ENCODE peak calls at places on chromosomes 4 and X, in four cellular contexts. O is mammary epithelial cell, M is HCT116, C is mesendoderm. L is an unnamed sample. For H3K4me1 and H3K36me3, the result is how much of the 10 kb centered on the place peaks cover.

GRCh38 chr4:174012135-174012923 is 271.1 kb downstream of the FBXO8 start:
- DNase-seq in O (no peak), M (no peak), C (no peak), L (no peak)

GRCh38 chr4:180925800-180926199 is 1317.4 kb upstream of the TENM3 start:
- DNase-seq in O (peak), M (no peak), C (no peak), L (no peak)

GRCh38 chr4:158410272-158410671 is 111.4 kb upstream of the RXFP1 start:
- DNase-seq in O (peak), M (peak), C (peak), L (no peak)

GRCh38 chr4:26131711-26132110 is 189.1 kb upstream of the RBPJ start:
- DNase-seq in O (no peak), M (no peak), C (no peak), L (no peak)

GRCh38 chr4:185912779-185913178 is 100.8 kb upstream of the SORBS2 start:
- DNase-seq in O (peak), M (no peak), C (no peak), L (no peak)

GRCh38 chr4:72553540-72553939 is 15.5 kb downstream of the ADAMTS3 start:
- DNase-seq in O (no peak), M (no peak), C (peak), L (no peak)

GRCh38 chr4:122776916-122777315 is 44.4 kb downstream of the BBS12 start:
- DNase-seq in O (peak), M (no peak), C (no peak), L (no peak)

GRCh38 chr4:24476209-24476781 is 108.1 kb downstream of the DHX15 start:
- DNase-seq in O (no peak), M (no peak), C (peak), L (no peak)

GRCh38 chrX:77595848-77596247 is 148.7 kb downstream of the FGF16 start:
- DNase-seq in O (no peak), M (no peak), C (no peak), L (no peak)

GRCh38 chrX:9790866-9791265 is 4.6 kb downstream of the SHROOM2 start:
- DNase-seq in O (no peak), M (no peak), C (no peak), L (no peak)

GRCh38 chr4:168797176-168797575 is 212.9 kb downstream of the CBR4 start:
- DNase-seq in O (peak), M (no peak), C (no peak), L (no peak)

GRCh38 chrX:102129473-102129872 is 4.0 kb downstream of the TCEAL2 start:
- DNase-seq in O (no peak), M (no peak), C (no peak), L (no peak)

GRCh38 chrX:15873566-15873965 is 19.0 kb upstream of the AP1S2 start:
- DNase-seq in O (peak), M (no peak), C (no peak), L (no peak)

GRCh38 chr4:128228021-128228571 is 59.5 kb downstream of the PGRMC2 start:
- DNase-seq in O (no peak), M (no peak), C (no peak), L (no peak)

GRCh38 chr4:7238300-7238960 is 46.1 kb downstream of the SORCS2 start:
- DNase-seq in O (no peak), M (no peak), C (peak), L (peak)

GRCh38 chr4:108081251-108081650 is 87.5 kb downstream of the LEF1 start:
- DNase-seq in O (no peak), M (no peak), C (no peak), L (no peak)

GRCh38 chr4:119526786-119527550 is 101.6 kb downstream of the PDE5A start:
- DNase-seq in O (no peak), M (no peak), C (no peak), L (no peak)

GRCh38 chrX:92232182-92232581 is 453.0 kb downstream of the PCDH11X start:
- DNase-seq in O (no peak), M (no peak), C (peak), L (no peak)

GRCh38 chr4:182764642-182765041 is 152.5 kb downstream of the DCTD start:
- DNase-seq in O (no peak), M (no peak), C (peak), L (no peak)

GRCh38 chr4:121256346-121256745 is 92.2 kb upstream of the TNIP3 start:
- DNase-seq in O (peak), M (peak), C (no peak), L (no peak)

GRCh38 chr4:159698336-159698735 is 595.5 kb downstream of the RAPGEF2 start:
- DNase-seq in O (no peak), M (no peak), C (no peak), L (no peak)

GRCh38 chr4:16843831-16844508 is 54.5 kb downstream of the LDB2 start:
- DNase-seq in O (no peak), M (no peak), C (peak), L (no peak)

GRCh38 chr4:183323295-183323694 is 1.1 kb upstream of the CLDN24 start:
- DNase-seq in O (no peak), M (no peak), C (no peak), L (no peak)

GRCh38 chr4:77877771-77878170 is 15.1 kb downstream of the MRPL1 start:
- DNase-seq in O (no peak), M (no peak), C (peak), L (no peak)

GRCh38 chr4:169270156-169270809 is 473 bp downstream of the SH3RF1 start:
- DNase-seq in O (peak), M (no peak), C (peak), L (no peak)

GRCh38 chr4:113809313-113809712 is 47.8 kb upstream of the CAMK2D start:
- DNase-seq in O (peak), M (no peak), C (no peak), L (no peak)

GRCh38 chr4:52659722-52660261 is 691 bp upstream of the USP46 start:
- DNase-seq in O (peak), M (no peak), C (peak), L (no peak)

GRCh38 chr4:7206856-7207567 is 14.7 kb downstream of the SORCS2 start:
- DNase-seq in O (peak), M (no peak), C (peak), L (no peak)

GRCh38 chr4:3291411-3291968 is 1.3 kb upstream of the RGS12 start:
- DNase-seq in O (peak), M (no peak), C (peak), L (no peak)

GRCh38 chr4:27318740-27319139 is 458.1 kb downstream of the STIM2 start:
- DNase-seq in O (peak), M (peak), C (peak), L (peak)

GRCh38 chr4:76430519-76431388 is 4.3 kb upstream of the SHROOM3 start:
- DNase-seq in O (peak), M (peak), C (peak), L (no peak)

GRCh38 chr4:56552273-56552672 is 46.7 kb downstream of the ARL9 start:
- DNase-seq in O (no peak), M (no peak), C (no peak), L (no peak)

GRCh38 chr4:52874948-52875347 is 12.8 kb downstream of the RASL11B start:
- DNase-seq in O (no peak), M (no peak), C (no peak), L (no peak)

GRCh38 chr4:57147335-57148060 is 37.3 kb upstream of the IGFBP7 start:
- DNase-seq in O (no peak), M (no peak), C (no peak), L (no peak)

GRCh38 chr4:20368926-20369325 is 117.2 kb downstream of the SLIT2 start:
- DNase-seq in O (no peak), M (no peak), C (no peak), L (no peak)

GRCh38 chrX:153944140-153944799 is at the start of gene RENBP:
- DNase-seq in O (no peak), M (no peak), C (peak), L (no peak)
- H3K4me3 ChIP-seq in O (no peak), M (no peak), C (no peak), L (peak)

DNA sequence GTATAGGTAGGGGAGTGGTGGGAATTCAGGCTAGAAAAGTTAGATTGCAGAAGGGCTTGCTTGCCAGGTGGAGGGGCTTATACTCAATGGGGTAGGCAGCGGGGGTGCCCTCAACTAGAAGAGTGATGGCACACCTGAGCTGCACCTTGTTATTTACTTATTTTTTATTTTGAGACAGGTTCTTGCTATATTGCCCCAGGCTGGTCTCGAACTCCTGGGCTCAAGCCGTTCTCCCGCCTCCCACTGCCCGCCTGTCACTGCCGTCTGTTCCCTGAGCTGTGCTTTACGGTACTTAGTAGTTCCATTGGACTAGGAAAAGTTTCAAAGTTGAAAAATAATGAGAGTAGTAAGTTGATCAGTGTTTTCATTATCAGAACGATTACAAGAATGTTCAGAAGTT is 2.0 kb downstream of the ZFX start:
- DNase-seq in O (no peak), M (no peak), C (no peak), L (no peak)
- H3K4me1 ChIP-seq in O (under half), M (under half), C (under half), L (under half)

GRCh38 chr4:103044183-103044582 is 24.7 kb upstream of the SLC9B1 start:
- DNase-seq in O (no peak), M (no peak), C (no peak), L (no peak)
- H3K36me3 ChIP-seq in O (under half), M (under half), C (under half), L (under half)

GRCh38 chrX:130083656-130084382 is 26.5 kb downstream of the ELF4 start:
- DNase-seq in O (no peak), M (no peak), C (no peak), L (no peak)

GRCh38 chrX:130085551-130085986 is 24.7 kb downstream of the ELF4 start:
- DNase-seq in O (no peak), M (no peak), C (no peak), L (no peak)

GRCh38 chrX:130084651-130085237 is 25.6 kb downstream of the ELF4 start:
- DNase-seq in O (no peak), M (no peak), C (no peak), L (no peak)

GRCh38 chrX:130083107-130083490 is 27.2 kb downstream of the ELF4 start:
- DNase-seq in O (no peak), M (no peak), C (peak), L (no peak)

DNA sequence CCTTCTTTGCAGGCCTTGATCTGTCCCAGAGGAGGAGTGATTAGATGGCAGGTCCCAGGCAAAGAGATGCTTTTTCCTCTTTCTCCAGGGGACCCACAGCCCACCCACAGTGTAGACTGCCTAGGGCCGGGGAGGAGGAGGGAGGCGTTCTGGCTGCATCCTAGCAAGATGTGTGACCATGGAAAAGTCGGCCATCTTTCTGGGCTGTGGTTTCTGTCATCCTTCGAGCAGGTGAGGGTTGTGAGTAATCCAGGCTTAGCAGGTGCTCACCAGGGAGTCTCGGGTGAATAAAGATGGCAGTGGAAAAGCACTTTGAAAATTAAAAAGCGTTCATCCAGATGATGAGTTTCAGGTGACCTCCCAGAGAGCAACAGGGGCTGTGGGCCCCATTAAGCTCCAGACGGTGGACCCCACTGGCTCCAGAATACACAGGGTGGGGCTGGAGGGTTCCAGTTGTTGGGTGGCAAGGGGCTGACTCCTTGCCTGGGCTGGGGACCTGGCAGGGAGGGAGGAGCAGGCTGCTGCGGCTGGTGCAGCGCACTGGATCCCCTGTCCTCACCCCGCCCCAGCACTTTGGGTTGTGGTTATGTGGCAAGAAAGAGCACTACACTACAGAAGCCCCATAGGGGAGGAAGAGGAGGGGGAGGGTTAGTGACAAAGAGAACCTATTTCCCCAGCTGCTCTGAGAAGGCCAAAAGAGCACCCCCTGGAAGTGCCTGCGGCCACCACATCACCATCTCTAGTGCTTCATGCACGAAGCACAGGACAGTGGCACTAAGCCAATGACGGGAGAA is 23.7 kb downstream of the ELF4 start:
- DNase-seq in O (no peak), M (no peak), C (no peak), L (no peak)
- H3K4me3 ChIP-seq in O (no peak), M (no peak), C (no peak), L (no peak)